ENCODE peak calls at places on chromosome 17, in seven cellular contexts. One of them, this sample, is unnamed.
A peak's percentile ranks its signal among the peaks of the same experiment; 100 is the strongest.

GRCh38 chr17:50539762-50540440 is 7.1 kb upstream of the SPATA20 start:
- DNase-seq in neuronal stem cell: no peak
- DNase-seq in IMR-90: no peak
- DNase-seq in H1: peak; percentile 67
- DNase-seq in H9: peak; percentile 89
- DNase-seq in mesendoderm: no peak
- DNase-seq in mesenchymal stem cell: no peak
- DNase-seq in this sample: peak; percentile 68

GRCh38 chr17:78672880-78673371 is 95.7 kb upstream of the DNAH17 start:
- DNase-seq in neuronal stem cell: no peak
- DNase-seq in IMR-90: no peak
- DNase-seq in H1: no peak
- DNase-seq in H9: no peak
- DNase-seq in mesendoderm: no peak
- DNase-seq in mesenchymal stem cell: peak; percentile 13
- DNase-seq in this sample: no peak

GRCh38 chr17:48429156-48429555 is 858 bp downstream of the SKAP1 start:
- DNase-seq in neuronal stem cell: no peak
- DNase-seq in IMR-90: no peak
- DNase-seq in H1: no peak
- DNase-seq in H9: no peak
- DNase-seq in mesendoderm: peak; percentile 45
- DNase-seq in mesenchymal stem cell: no peak
- DNase-seq in this sample: no peak

GRCh38 chr17:45708707-45709290 is 75.3 kb upstream of the CRHR1 start:
- DNase-seq in neuronal stem cell: no peak
- DNase-seq in IMR-90: no peak
- DNase-seq in H1: no peak
- DNase-seq in H9: no peak
- DNase-seq in mesendoderm: no peak
- DNase-seq in mesenchymal stem cell: no peak
- DNase-seq in this sample: no peak

GRCh38 chr17:279356-279755 is 73.3 kb downstream of the RPH3AL start:
- DNase-seq in neuronal stem cell: no peak
- DNase-seq in IMR-90: no peak
- DNase-seq in H1: no peak
- DNase-seq in H9: no peak
- DNase-seq in mesendoderm: no peak
- DNase-seq in mesenchymal stem cell: no peak
- DNase-seq in this sample: no peak

GRCh38 chr17:17342242-17342945 is 39.2 kb downstream of the NT5M start:
- DNase-seq in neuronal stem cell: no peak
- DNase-seq in IMR-90: no peak
- DNase-seq in H1: no peak
- DNase-seq in H9: peak; percentile 26
- DNase-seq in mesendoderm: no peak
- DNase-seq in mesenchymal stem cell: no peak
- DNase-seq in this sample: no peak

GRCh38 chr17:9020824-9021157 is 519 bp upstream of the NTN1 start:
- DNase-seq in neuronal stem cell: no peak
- DNase-seq in IMR-90: no peak
- DNase-seq in H1: peak; percentile 58
- DNase-seq in H9: no peak
- DNase-seq in mesendoderm: no peak
- DNase-seq in mesenchymal stem cell: no peak
- DNase-seq in this sample: no peak

GRCh38 chr17:48283390-48283789 is 146.6 kb downstream of the SKAP1 start:
- DNase-seq in neuronal stem cell: no peak
- DNase-seq in IMR-90: no peak
- DNase-seq in H1: no peak
- DNase-seq in H9: no peak
- DNase-seq in mesendoderm: peak; percentile 5
- DNase-seq in mesenchymal stem cell: no peak
- DNase-seq in this sample: no peak

GRCh38 chr17:146983-147761 is 9.8 kb downstream of the SCGB1C2 start:
- DNase-seq in neuronal stem cell: no peak
- DNase-seq in IMR-90: no peak
- DNase-seq in H1: peak; percentile 34
- DNase-seq in H9: no peak
- DNase-seq in mesendoderm: no peak
- DNase-seq in mesenchymal stem cell: no peak
- DNase-seq in this sample: no peak

GRCh38 chr17:76868669-76869208 is 535 bp downstream of the MGAT5B start:
- DNase-seq in neuronal stem cell: no peak
- DNase-seq in IMR-90: no peak
- DNase-seq in H1: peak; percentile 70
- DNase-seq in H9: no peak
- DNase-seq in mesendoderm: no peak
- DNase-seq in mesenchymal stem cell: no peak
- DNase-seq in this sample: no peak

GRCh38 chr17:16215965-16216316 is 607 bp upstream of the NCOR1 start:
- DNase-seq in neuronal stem cell: no peak
- DNase-seq in IMR-90: no peak
- DNase-seq in H1: no peak
- DNase-seq in H9: peak; percentile 81
- DNase-seq in mesendoderm: no peak
- DNase-seq in mesenchymal stem cell: no peak
- DNase-seq in this sample: peak; percentile 38

GRCh38 chr17:1362065-1362848 is 37.8 kb downstream of the YWHAE start:
- DNase-seq in neuronal stem cell: no peak
- DNase-seq in IMR-90: no peak
- DNase-seq in H1: no peak
- DNase-seq in H9: no peak
- DNase-seq in mesendoderm: no peak
- DNase-seq in mesenchymal stem cell: no peak
- DNase-seq in this sample: no peak

GRCh38 chr17:2198917-2199316 is 104.7 kb downstream of the SMG6 start:
- DNase-seq in neuronal stem cell: no peak
- DNase-seq in IMR-90: peak; percentile 82
- DNase-seq in H1: no peak
- DNase-seq in H9: no peak
- DNase-seq in mesendoderm: no peak
- DNase-seq in mesenchymal stem cell: no peak
- DNase-seq in this sample: peak; percentile 41

GRCh38 chr17:17837380-17837821 is 615 bp upstream of the SREBF1 start:
- DNase-seq in neuronal stem cell: no peak
- DNase-seq in IMR-90: peak; percentile 81
- DNase-seq in H1: no peak
- DNase-seq in H9: peak; percentile 84
- DNase-seq in mesendoderm: peak; percentile 96
- DNase-seq in mesenchymal stem cell: peak; percentile 97
- DNase-seq in this sample: peak; percentile 46

GRCh38 chr17:83154311-83155127 is 75.1 kb downstream of the METRNL start:
- DNase-seq in neuronal stem cell: no peak
- DNase-seq in IMR-90: no peak
- DNase-seq in H1: no peak
- DNase-seq in H9: no peak
- DNase-seq in mesendoderm: no peak
- DNase-seq in mesenchymal stem cell: no peak
- DNase-seq in this sample: no peak

GRCh38 chr17:81481011-81481799 is 31.4 kb downstream of the ACTG1 start:
- DNase-seq in neuronal stem cell: peak; percentile 70
- DNase-seq in IMR-90: peak; percentile 46
- DNase-seq in H1: peak; percentile 70
- DNase-seq in H9: peak; percentile 76
- DNase-seq in mesendoderm: peak; percentile 58
- DNase-seq in mesenchymal stem cell: no peak
- DNase-seq in this sample: no peak

GRCh38 chr17:229130-229944 is 47.9 kb upstream of the DOC2B start:
- DNase-seq in neuronal stem cell: no peak
- DNase-seq in IMR-90: peak; percentile 1
- DNase-seq in H1: no peak
- DNase-seq in H9: no peak
- DNase-seq in mesendoderm: no peak
- DNase-seq in mesenchymal stem cell: no peak
- DNase-seq in this sample: no peak

GRCh38 chr17:61129876-61130275 is 269.8 kb upstream of the TBX2 start:
- DNase-seq in neuronal stem cell: no peak
- DNase-seq in IMR-90: peak; percentile 68
- DNase-seq in H1: no peak
- DNase-seq in H9: no peak
- DNase-seq in mesendoderm: no peak
- DNase-seq in mesenchymal stem cell: peak; percentile 53
- DNase-seq in this sample: no peak
- H3K18ac ChIP-seq in neuronal stem cell: no peak overlapping the region
- H3K18ac ChIP-seq in IMR-90: no peak overlapping the region
- H3K18ac ChIP-seq in H1: no peak overlapping the region
- H3K18ac ChIP-seq in H9: no peak overlapping the region
- H3K18ac ChIP-seq in mesendoderm: no peak overlapping the region
- H3K18ac ChIP-seq in mesenchymal stem cell: no peak overlapping the region
- H3K18ac ChIP-seq in this sample: no peak overlapping the region

DNA sequence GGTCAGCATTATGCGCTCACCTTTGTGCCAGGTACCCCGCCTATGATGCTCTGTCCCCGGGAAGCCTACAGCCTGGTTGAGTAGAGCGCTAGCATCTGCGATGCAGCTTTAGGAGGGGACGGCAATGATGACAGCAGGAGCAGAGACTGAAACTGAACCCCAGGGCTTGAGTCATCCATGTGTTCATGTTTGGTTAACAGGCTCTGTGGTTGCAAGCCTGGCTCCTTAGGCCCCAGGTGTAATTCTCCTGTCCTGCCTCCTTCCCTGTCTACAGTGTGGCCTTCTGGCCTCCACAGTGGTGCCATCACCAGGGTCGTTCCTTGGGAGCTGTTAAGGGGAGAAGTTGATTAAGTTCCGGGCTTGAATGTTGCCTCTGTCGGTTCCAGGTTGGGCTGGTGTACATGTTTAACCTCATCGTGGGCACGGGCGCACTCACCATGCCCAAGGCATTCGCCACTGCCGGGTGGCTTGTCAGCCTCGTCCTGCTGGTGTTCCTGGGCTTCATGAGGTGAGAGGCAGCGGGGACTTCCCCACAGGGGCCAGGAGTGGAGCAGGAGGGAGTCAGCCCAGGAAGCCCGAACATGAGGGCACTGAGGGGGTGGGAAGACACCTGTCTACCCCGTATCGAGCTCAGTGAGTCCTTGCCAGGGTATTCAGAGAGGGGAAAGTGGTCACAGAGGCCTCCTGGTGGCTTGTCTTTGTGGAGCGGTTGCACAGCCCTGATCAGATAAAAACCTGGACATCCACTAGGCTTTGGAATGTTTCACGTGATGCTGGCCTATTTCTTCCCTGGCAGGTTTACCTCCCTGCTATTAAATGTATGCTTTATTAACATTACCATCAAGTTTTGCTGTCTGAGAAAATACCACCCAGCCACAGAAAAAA is 9.2 kb upstream of the NAT9 start:
- DNase-seq in neuronal stem cell: no peak
- DNase-seq in IMR-90: no peak
- DNase-seq in H1: no peak
- DNase-seq in H9: no peak
- DNase-seq in mesendoderm: no peak
- DNase-seq in mesenchymal stem cell: no peak
- DNase-seq in this sample: peak; percentile 27
- H3K18ac ChIP-seq in neuronal stem cell: no peak overlapping the region
- H3K18ac ChIP-seq in IMR-90: no peak overlapping the region
- H3K18ac ChIP-seq in H1: no peak overlapping the region
- H3K18ac ChIP-seq in H9: no peak overlapping the region
- H3K18ac ChIP-seq in mesendoderm: no peak overlapping the region
- H3K18ac ChIP-seq in mesenchymal stem cell: no peak overlapping the region
- H3K18ac ChIP-seq in this sample: no peak overlapping the region

GRCh38 chr17:32955155-32955554 is 27.2 kb downstream of the TMEM98 start:
- DNase-seq in neuronal stem cell: no peak
- DNase-seq in IMR-90: no peak
- DNase-seq in H1: no peak
- DNase-seq in H9: no peak
- DNase-seq in mesendoderm: no peak
- DNase-seq in mesenchymal stem cell: no peak
- DNase-seq in this sample: no peak

GRCh38 chr17:32956240-32956970 is 28.5 kb downstream of the TMEM98 start:
- DNase-seq in neuronal stem cell: no peak
- DNase-seq in IMR-90: no peak
- DNase-seq in H1: no peak
- DNase-seq in H9: no peak
- DNase-seq in mesendoderm: no peak
- DNase-seq in mesenchymal stem cell: no peak
- DNase-seq in this sample: no peak

GRCh38 chr17:32953883-32954282 is 25.9 kb downstream of the TMEM98 start:
- DNase-seq in neuronal stem cell: no peak
- DNase-seq in IMR-90: no peak
- DNase-seq in H1: no peak
- DNase-seq in H9: no peak
- DNase-seq in mesendoderm: no peak
- DNase-seq in mesenchymal stem cell: no peak
- DNase-seq in this sample: no peak

GRCh38 chr17:32954477-32954876 is 26.5 kb downstream of the TMEM98 start:
- DNase-seq in neuronal stem cell: no peak
- DNase-seq in IMR-90: no peak
- DNase-seq in H1: no peak
- DNase-seq in H9: no peak
- DNase-seq in mesendoderm: no peak
- DNase-seq in mesenchymal stem cell: no peak
- DNase-seq in this sample: no peak

DNA sequence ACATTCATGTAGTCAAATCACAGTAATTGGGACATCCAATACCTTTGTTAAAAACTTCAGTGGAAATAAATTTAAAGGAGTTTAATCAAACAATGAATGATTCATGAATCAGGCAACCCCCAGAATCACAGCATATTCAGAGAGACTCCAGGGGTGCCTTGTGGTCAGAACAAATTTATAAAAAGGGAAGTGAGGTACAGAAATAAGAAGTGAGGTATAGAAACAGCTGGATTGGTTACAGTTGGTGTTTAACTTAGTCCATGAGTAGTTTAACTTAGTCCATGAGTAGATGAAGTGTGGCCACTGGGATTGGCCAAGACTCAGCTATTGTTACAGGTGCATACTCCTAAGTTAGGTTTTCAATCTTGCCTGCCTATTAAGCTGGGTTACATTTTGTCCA is 25.1 kb downstream of the TMEM98 start:
- DNase-seq in neuronal stem cell: no peak
- DNase-seq in IMR-90: no peak
- DNase-seq in H1: no peak
- DNase-seq in H9: no peak
- DNase-seq in mesendoderm: no peak
- DNase-seq in mesenchymal stem cell: no peak
- DNase-seq in this sample: no peak
- H3K18ac ChIP-seq in neuronal stem cell: no peak overlapping the region
- H3K18ac ChIP-seq in IMR-90: no peak overlapping the region
- H3K18ac ChIP-seq in H1: no peak overlapping the region
- H3K18ac ChIP-seq in H9: no peak overlapping the region
- H3K18ac ChIP-seq in mesendoderm: no peak overlapping the region
- H3K18ac ChIP-seq in mesenchymal stem cell: no peak overlapping the region
- H3K18ac ChIP-seq in this sample: no peak overlapping the region

DNA sequence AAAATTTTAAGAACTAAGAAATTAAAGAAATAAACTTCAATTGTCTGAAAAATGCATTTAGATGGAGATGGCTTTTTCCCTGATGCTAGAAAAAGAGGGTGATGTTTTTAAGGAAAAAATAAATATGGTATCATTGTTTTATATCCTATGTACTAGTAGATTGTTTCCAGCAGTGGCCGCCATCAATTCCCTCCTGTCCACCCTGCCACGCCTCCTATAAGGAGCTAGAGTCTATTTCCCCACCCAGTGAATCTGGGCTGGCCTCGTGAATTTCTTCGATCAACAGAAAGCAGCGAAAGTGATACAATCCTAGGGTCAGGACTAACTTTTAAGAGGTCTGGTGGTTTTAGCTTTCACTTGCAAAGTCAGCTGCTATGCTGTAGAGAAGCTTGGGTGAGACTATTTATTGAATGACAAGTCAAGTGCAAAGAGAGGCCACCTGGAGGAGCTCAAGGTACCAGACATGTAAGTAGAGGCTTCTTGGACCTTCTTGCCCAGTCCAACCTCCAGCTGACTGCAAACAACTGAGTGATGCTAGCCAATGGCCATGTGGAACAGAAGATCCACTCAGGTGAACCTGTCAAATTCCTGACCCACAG is 80.9 kb upstream of the MTMR4 start:
- DNase-seq in neuronal stem cell: no peak
- DNase-seq in IMR-90: no peak
- DNase-seq in H1: no peak
- DNase-seq in H9: no peak
- DNase-seq in mesendoderm: peak; percentile 48
- DNase-seq in mesenchymal stem cell: no peak
- DNase-seq in this sample: no peak
- H3K18ac ChIP-seq in neuronal stem cell: no peak overlapping the region
- H3K18ac ChIP-seq in IMR-90: no peak overlapping the region
- H3K18ac ChIP-seq in H1: no peak overlapping the region
- H3K18ac ChIP-seq in H9: no peak overlapping the region
- H3K18ac ChIP-seq in mesendoderm: no peak overlapping the region
- H3K18ac ChIP-seq in mesenchymal stem cell: no peak overlapping the region
- H3K18ac ChIP-seq in this sample: no peak overlapping the region